ENCODE peak calls at places on chromosomes 2 and 18, in seven cellular contexts. One of them, this sample, is unnamed.

GRCh38 chr2:219128401-219128800 is 32.2 kb downstream of the NHEJ1 start:
- DNase-seq in tibial artery: no peak
- DNase-seq in heart left ventricle: no peak
- DNase-seq in kidney: no peak
- DNase-seq in breast epithelium: no peak
- DNase-seq in MM.1S: no peak
- DNase-seq in K562: peak; percentile 17
- DNase-seq in this sample: no peak

GRCh38 chr2:20880221-20880771 is 57.4 kb upstream of the LDAH start:
- DNase-seq in tibial artery: no peak
- DNase-seq in heart left ventricle: no peak
- DNase-seq in kidney: no peak
- DNase-seq in breast epithelium: no peak
- DNase-seq in MM.1S: no peak
- DNase-seq in K562: no peak
- DNase-seq in this sample: no peak

GRCh38 chr18:60372598-60372997 is at the start of gene MC4R:
- DNase-seq in tibial artery: no peak
- DNase-seq in heart left ventricle: no peak
- DNase-seq in kidney: no peak
- DNase-seq in breast epithelium: no peak
- DNase-seq in MM.1S: no peak
- DNase-seq in K562: no peak
- DNase-seq in this sample: no peak

GRCh38 chr2:149732001-149732685 is 144.6 kb upstream of the MMADHC start:
- DNase-seq in tibial artery: no peak
- DNase-seq in heart left ventricle: peak; percentile 36
- DNase-seq in kidney: no peak
- DNase-seq in breast epithelium: no peak
- DNase-seq in MM.1S: no peak
- DNase-seq in K562: no peak
- DNase-seq in this sample: peak; percentile 92

GRCh38 chr2:35454966-35455638 is 900.5 kb upstream of the CRIM1 start:
- DNase-seq in tibial artery: no peak
- DNase-seq in heart left ventricle: no peak
- DNase-seq in kidney: no peak
- DNase-seq in breast epithelium: no peak
- DNase-seq in MM.1S: no peak
- DNase-seq in K562: no peak
- DNase-seq in this sample: no peak

GRCh38 chr2:45283764-45284620 is 274.7 kb upstream of the SIX2 start:
- DNase-seq in tibial artery: no peak
- DNase-seq in heart left ventricle: no peak
- DNase-seq in kidney: no peak
- DNase-seq in breast epithelium: no peak
- DNase-seq in MM.1S: no peak
- DNase-seq in K562: no peak
- DNase-seq in this sample: no peak

GRCh38 chr18:73661457-73661856 is 486.2 kb downstream of the FBXO15 start:
- DNase-seq in tibial artery: no peak
- DNase-seq in heart left ventricle: no peak
- DNase-seq in kidney: no peak
- DNase-seq in breast epithelium: no peak
- DNase-seq in MM.1S: no peak
- DNase-seq in K562: no peak
- DNase-seq in this sample: no peak

GRCh38 chr2:65939687-65940086 is 495.2 kb upstream of the MEIS1 start:
- DNase-seq in tibial artery: no peak
- DNase-seq in heart left ventricle: no peak
- DNase-seq in kidney: no peak
- DNase-seq in breast epithelium: no peak
- DNase-seq in MM.1S: no peak
- DNase-seq in K562: no peak
- DNase-seq in this sample: no peak

GRCh38 chr2:7358865-7359264 is 441.7 kb downstream of the RNF144A start:
- DNase-seq in tibial artery: no peak
- DNase-seq in heart left ventricle: no peak
- DNase-seq in kidney: no peak
- DNase-seq in breast epithelium: no peak
- DNase-seq in MM.1S: no peak
- DNase-seq in K562: no peak
- DNase-seq in this sample: no peak

GRCh38 chr2:160952462-160952861 is 207.8 kb upstream of the TANK start:
- DNase-seq in tibial artery: peak; percentile 25
- DNase-seq in heart left ventricle: peak; percentile 78
- DNase-seq in kidney: peak; percentile 63
- DNase-seq in breast epithelium: no peak
- DNase-seq in MM.1S: no peak
- DNase-seq in K562: no peak
- DNase-seq in this sample: no peak

GRCh38 chr2:42101641-42102605 is 54.1 kb downstream of the PKDCC start:
- DNase-seq in tibial artery: peak; percentile 74
- DNase-seq in heart left ventricle: peak; percentile 63
- DNase-seq in kidney: peak; percentile 90
- DNase-seq in breast epithelium: peak; percentile 73
- DNase-seq in MM.1S: peak; percentile 92
- DNase-seq in K562: no peak
- DNase-seq in this sample: no peak

GRCh38 chr2:239109041-239109915 is 261.4 kb downstream of the TWIST2 start:
- DNase-seq in tibial artery: no peak
- DNase-seq in heart left ventricle: no peak
- DNase-seq in kidney: no peak
- DNase-seq in breast epithelium: no peak
- DNase-seq in MM.1S: no peak
- DNase-seq in K562: no peak
- DNase-seq in this sample: no peak

GRCh38 chr2:220279840-220280239 is 652.4 kb downstream of the SLC4A3 start:
- DNase-seq in tibial artery: no peak
- DNase-seq in heart left ventricle: no peak
- DNase-seq in kidney: no peak
- DNase-seq in breast epithelium: no peak
- DNase-seq in MM.1S: no peak
- DNase-seq in K562: no peak
- DNase-seq in this sample: no peak

GRCh38 chr2:209682646-209683045 is 89.0 kb upstream of the UNC80 start:
- DNase-seq in tibial artery: no peak
- DNase-seq in heart left ventricle: no peak
- DNase-seq in kidney: no peak
- DNase-seq in breast epithelium: no peak
- DNase-seq in MM.1S: no peak
- DNase-seq in K562: no peak
- DNase-seq in this sample: no peak

GRCh38 chr2:30404354-30405265 is 42.4 kb upstream of the LCLAT1 start:
- DNase-seq in tibial artery: no peak
- DNase-seq in heart left ventricle: no peak
- DNase-seq in kidney: no peak
- DNase-seq in breast epithelium: no peak
- DNase-seq in MM.1S: no peak
- DNase-seq in K562: no peak
- DNase-seq in this sample: no peak

GRCh38 chr2:77939801-77940200 is 417.6 kb upstream of the LRRTM4 start:
- DNase-seq in tibial artery: no peak
- DNase-seq in heart left ventricle: no peak
- DNase-seq in kidney: no peak
- DNase-seq in breast epithelium: no peak
- DNase-seq in MM.1S: no peak
- DNase-seq in K562: no peak
- DNase-seq in this sample: no peak

GRCh38 chr2:236661064-236661761 is 91.6 kb downstream of the ACKR3 start:
- DNase-seq in tibial artery: peak; percentile 21
- DNase-seq in heart left ventricle: no peak
- DNase-seq in kidney: no peak
- DNase-seq in breast epithelium: no peak
- DNase-seq in MM.1S: no peak
- DNase-seq in K562: no peak
- DNase-seq in this sample: no peak

GRCh38 chr2:207046642-207047213 is 107.4 kb downstream of the CPO start:
- DNase-seq in tibial artery: no peak
- DNase-seq in heart left ventricle: no peak
- DNase-seq in kidney: no peak
- DNase-seq in breast epithelium: no peak
- DNase-seq in MM.1S: peak; percentile 40
- DNase-seq in K562: no peak
- DNase-seq in this sample: no peak

GRCh38 chr2:122868626-122869275 is 1113.3 kb downstream of the TSN start:
- DNase-seq in tibial artery: no peak
- DNase-seq in heart left ventricle: no peak
- DNase-seq in kidney: no peak
- DNase-seq in breast epithelium: no peak
- DNase-seq in MM.1S: no peak
- DNase-seq in K562: no peak
- DNase-seq in this sample: no peak

GRCh38 chr18:48550101-48550729 is 11.4 kb downstream of the CTIF start:
- DNase-seq in tibial artery: peak; percentile 17
- DNase-seq in heart left ventricle: no peak
- DNase-seq in kidney: no peak
- DNase-seq in breast epithelium: no peak
- DNase-seq in MM.1S: no peak
- DNase-seq in K562: no peak
- DNase-seq in this sample: no peak
- H3K4me1 ChIP-seq in tibial artery: peaks cover 11% of the 10 kb centered on the region
- H3K4me1 ChIP-seq in heart left ventricle: peaks cover 23% of the 10 kb centered on the region
- H3K4me1 ChIP-seq in kidney: peaks cover 8% of the 10 kb centered on the region
- H3K4me1 ChIP-seq in breast epithelium: peaks cover 5% of the 10 kb centered on the region
- H3K4me1 ChIP-seq in MM.1S: no peaks in the 10 kb centered on the region
- H3K4me1 ChIP-seq in K562: peaks cover 16% of the 10 kb centered on the region
- H3K4me1 ChIP-seq in this sample: peaks cover 45% of the 10 kb centered on the region

GRCh38 chr2:486381-486780 is 190.8 kb downstream of the TMEM18 start:
- DNase-seq in tibial artery: no peak
- DNase-seq in heart left ventricle: no peak
- DNase-seq in kidney: no peak
- DNase-seq in breast epithelium: no peak
- DNase-seq in MM.1S: no peak
- DNase-seq in K562: no peak
- DNase-seq in this sample: no peak
- H3K9me3 ChIP-seq in tibial artery: no peaks in the 10 kb centered on the region
- H3K9me3 ChIP-seq in heart left ventricle: no peaks in the 10 kb centered on the region
- H3K9me3 ChIP-seq in kidney: no peaks in the 10 kb centered on the region
- H3K9me3 ChIP-seq in breast epithelium: no peaks in the 10 kb centered on the region
- H3K9me3 ChIP-seq in MM.1S: no peaks in the 10 kb centered on the region
- H3K9me3 ChIP-seq in K562: no peaks in the 10 kb centered on the region
- H3K9me3 ChIP-seq in this sample: no peaks in the 10 kb centered on the region

DNA sequence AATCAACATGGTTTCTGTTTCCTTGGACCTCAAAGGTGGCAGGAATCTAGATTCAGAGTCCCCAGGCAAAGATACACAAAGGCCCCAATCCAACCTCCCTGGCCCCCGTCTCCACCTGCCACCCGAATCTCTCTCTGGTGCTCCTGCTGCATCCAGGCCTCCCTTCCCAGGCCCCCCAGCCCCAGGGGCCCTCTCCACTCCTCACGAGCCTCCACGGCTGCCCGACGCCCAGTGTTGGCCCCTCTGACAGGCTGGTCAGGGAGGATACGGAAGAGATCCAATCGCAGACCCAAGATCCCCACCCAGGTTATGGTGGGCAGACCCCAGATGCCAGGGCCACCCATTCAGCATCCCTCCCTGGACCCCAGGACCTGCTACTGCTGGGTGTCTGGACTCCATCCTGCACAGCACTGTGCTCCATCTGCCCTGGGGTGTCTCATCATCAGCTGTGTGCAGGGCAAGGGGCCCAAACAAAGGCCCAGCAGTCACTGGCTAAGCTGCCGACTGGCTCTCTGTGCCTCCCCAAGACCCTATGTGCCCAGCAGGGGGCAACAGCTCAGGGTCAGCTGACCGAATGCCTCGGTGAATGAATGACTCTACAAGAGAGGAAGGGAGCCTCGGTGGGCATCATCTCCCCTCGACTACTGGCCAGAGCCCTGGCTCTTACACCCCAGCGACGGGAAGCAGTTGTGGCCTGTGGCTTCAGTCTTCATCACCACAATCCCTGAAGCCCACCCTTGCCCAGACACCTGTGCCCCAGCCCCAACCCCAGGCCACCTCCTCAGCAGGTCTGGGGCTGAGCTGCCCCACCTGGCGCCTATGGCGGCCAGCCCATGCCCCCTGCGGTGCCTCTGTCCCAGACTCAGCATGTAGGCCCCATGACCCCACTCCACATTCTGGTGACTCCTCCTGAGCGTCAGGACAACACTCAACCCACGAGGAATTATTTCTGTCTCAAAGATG is 2.0 kb upstream of the GPR17 start:
- DNase-seq in tibial artery: no peak
- DNase-seq in heart left ventricle: no peak
- DNase-seq in kidney: peak; percentile 78
- DNase-seq in breast epithelium: no peak
- DNase-seq in MM.1S: no peak
- DNase-seq in K562: peak; percentile 31
- DNase-seq in this sample: no peak
- TF ChIP-seq CTCF in tibial artery: no peak
- TF ChIP-seq CTCF in heart left ventricle: peak; percentile 14
- TF ChIP-seq CTCF in kidney: no peak
- TF ChIP-seq CTCF in breast epithelium: no peak
- TF ChIP-seq CTCF in MM.1S: no peak
- TF ChIP-seq CTCF in K562: peak; percentile 23
- TF ChIP-seq CTCF in this sample: no peak

DNA sequence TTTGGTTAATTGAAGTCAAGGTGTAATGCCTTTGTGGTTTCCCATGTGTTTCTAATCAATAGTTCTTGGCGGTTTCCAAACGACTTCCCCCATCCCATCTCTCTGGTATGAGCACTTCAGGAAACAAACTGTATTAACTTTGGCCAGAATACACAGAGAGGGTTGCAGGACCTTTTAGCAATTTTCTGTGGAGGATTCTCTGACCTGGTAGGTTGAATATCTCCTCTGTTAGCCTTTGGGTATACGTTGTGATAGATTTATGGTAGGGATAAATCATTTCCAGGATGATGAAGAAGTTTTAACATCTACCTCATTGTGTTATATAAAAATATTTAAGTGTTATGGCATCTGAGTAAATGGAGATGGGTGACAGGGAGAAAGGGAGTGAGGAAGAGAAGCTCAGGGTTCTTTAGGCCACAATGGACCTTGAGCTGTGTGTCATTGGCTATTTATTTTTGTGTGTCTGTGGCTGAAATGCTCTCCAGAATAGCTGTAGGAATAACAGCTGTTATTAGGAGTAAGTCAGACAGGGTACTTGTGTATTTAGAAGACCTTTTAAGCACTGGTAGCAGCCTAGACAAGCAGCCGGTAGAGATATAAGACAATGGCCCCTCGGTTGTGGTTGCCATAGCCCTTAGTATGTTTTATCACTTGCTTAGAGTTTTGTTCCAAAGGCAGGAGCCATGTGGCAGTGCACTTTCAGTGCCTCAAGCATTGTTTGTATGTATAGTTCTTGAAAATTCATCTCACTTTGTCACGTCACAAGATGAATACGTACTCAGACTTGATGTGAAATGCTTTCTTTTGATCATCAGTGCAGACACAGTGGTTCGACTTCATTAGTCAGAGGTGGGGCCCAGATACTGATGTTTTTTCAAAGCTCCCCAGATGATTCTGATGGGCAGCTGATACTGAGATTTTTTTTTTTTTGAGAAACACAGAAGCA is 91.1 kb downstream of the FMNL2 start:
- DNase-seq in tibial artery: no peak
- DNase-seq in heart left ventricle: no peak
- DNase-seq in kidney: no peak
- DNase-seq in breast epithelium: no peak
- DNase-seq in MM.1S: no peak
- DNase-seq in K562: no peak
- DNase-seq in this sample: no peak
- H3K4me1 ChIP-seq in tibial artery: no peaks in the 10 kb centered on the region
- H3K4me1 ChIP-seq in heart left ventricle: peaks cover 9% of the 10 kb centered on the region
- H3K4me1 ChIP-seq in kidney: peaks cover 5% of the 10 kb centered on the region
- H3K4me1 ChIP-seq in breast epithelium: no peaks in the 10 kb centered on the region
- H3K4me1 ChIP-seq in MM.1S: no peaks in the 10 kb centered on the region
- H3K4me1 ChIP-seq in K562: no peaks in the 10 kb centered on the region
- H3K4me1 ChIP-seq in this sample: peaks cover 47% of the 10 kb centered on the region